ENCODE peak calls at places on chromosome 4, in seven cellular contexts. One of them, this sample, is unnamed.
A peak's percentile ranks its signal among the peaks of the same experiment; 100 is the strongest.

GRCh38 chr4:4182835-4183568 is 43.7 kb downstream of the OTOP1 start:
- DNase-seq in brain microvascular endothelial cell: no peak
- DNase-seq in HepG2: peak; percentile 57
- DNase-seq in pancreas: no peak
- DNase-seq in IMR-90: no peak
- DNase-seq in colonic mucosa: no peak
- DNase-seq in K562: peak; percentile 61
- DNase-seq in this sample: no peak

GRCh38 chr4:139171878-139172691 is 4.9 kb downstream of the ELF2 start:
- DNase-seq in brain microvascular endothelial cell: peak; percentile 62
- DNase-seq in HepG2: peak; percentile 21
- DNase-seq in pancreas: no peak
- DNase-seq in IMR-90: peak; percentile 55
- DNase-seq in colonic mucosa: no peak
- DNase-seq in K562: no peak
- DNase-seq in this sample: no peak

GRCh38 chr4:968221-968620 is 5.1 kb downstream of the DGKQ start:
- DNase-seq in brain microvascular endothelial cell: no peak
- DNase-seq in HepG2: no peak
- DNase-seq in pancreas: no peak
- DNase-seq in IMR-90: no peak
- DNase-seq in colonic mucosa: no peak
- DNase-seq in K562: no peak
- DNase-seq in this sample: no peak

GRCh38 chr4:66927937-66928336 is 617.4 kb downstream of the CENPC start:
- DNase-seq in brain microvascular endothelial cell: no peak
- DNase-seq in HepG2: no peak
- DNase-seq in pancreas: no peak
- DNase-seq in IMR-90: no peak
- DNase-seq in colonic mucosa: no peak
- DNase-seq in K562: no peak
- DNase-seq in this sample: no peak

GRCh38 chr4:118969359-118969758 is 80.7 kb downstream of the SYNPO2 start:
- DNase-seq in brain microvascular endothelial cell: peak; percentile 70
- DNase-seq in HepG2: peak; percentile 11
- DNase-seq in pancreas: peak; percentile 17
- DNase-seq in IMR-90: peak; percentile 82
- DNase-seq in colonic mucosa: peak; percentile 44
- DNase-seq in K562: no peak
- DNase-seq in this sample: peak; percentile 51

GRCh38 chr4:11632488-11632887 is 203.8 kb upstream of the HS3ST1 start:
- DNase-seq in brain microvascular endothelial cell: no peak
- DNase-seq in HepG2: no peak
- DNase-seq in pancreas: no peak
- DNase-seq in IMR-90: no peak
- DNase-seq in colonic mucosa: no peak
- DNase-seq in K562: no peak
- DNase-seq in this sample: no peak

GRCh38 chr4:4995103-4995761 is 24.0 kb downstream of the CYTL1 start:
- DNase-seq in brain microvascular endothelial cell: peak; percentile 44
- DNase-seq in HepG2: peak; percentile 54
- DNase-seq in pancreas: peak; percentile 40
- DNase-seq in IMR-90: peak; percentile 58
- DNase-seq in colonic mucosa: peak; percentile 73
- DNase-seq in K562: peak; percentile 82
- DNase-seq in this sample: peak; percentile 26

GRCh38 chr4:48653217-48654014 is 126.7 kb downstream of the FRYL start:
- DNase-seq in brain microvascular endothelial cell: peak; percentile 74
- DNase-seq in HepG2: no peak
- DNase-seq in pancreas: no peak
- DNase-seq in IMR-90: peak; percentile 79
- DNase-seq in colonic mucosa: peak; percentile 54
- DNase-seq in K562: no peak
- DNase-seq in this sample: no peak

GRCh38 chr4:47002593-47002992 is 9.2 kb upstream of the GABRA4 start:
- DNase-seq in brain microvascular endothelial cell: peak; percentile 31
- DNase-seq in HepG2: no peak
- DNase-seq in pancreas: no peak
- DNase-seq in IMR-90: peak; percentile 79
- DNase-seq in colonic mucosa: no peak
- DNase-seq in K562: no peak
- DNase-seq in this sample: no peak

GRCh38 chr4:38313175-38313574 is 350.8 kb upstream of the KLF3 start:
- DNase-seq in brain microvascular endothelial cell: no peak
- DNase-seq in HepG2: no peak
- DNase-seq in pancreas: peak; percentile 66
- DNase-seq in IMR-90: no peak
- DNase-seq in colonic mucosa: peak; percentile 85
- DNase-seq in K562: no peak
- DNase-seq in this sample: no peak

GRCh38 chr4:117137143-117137542 is 51.8 kb upstream of the TRAM1L1 start:
- DNase-seq in brain microvascular endothelial cell: peak; percentile 95
- DNase-seq in HepG2: no peak
- DNase-seq in pancreas: no peak
- DNase-seq in IMR-90: peak; percentile 97
- DNase-seq in colonic mucosa: no peak
- DNase-seq in K562: no peak
- DNase-seq in this sample: no peak

GRCh38 chr4:139144161-139144859 is 32.7 kb downstream of the ELF2 start:
- DNase-seq in brain microvascular endothelial cell: peak; percentile 38
- DNase-seq in HepG2: no peak
- DNase-seq in pancreas: no peak
- DNase-seq in IMR-90: peak; percentile 66
- DNase-seq in colonic mucosa: peak; percentile 27
- DNase-seq in K562: no peak
- DNase-seq in this sample: no peak

DNA sequence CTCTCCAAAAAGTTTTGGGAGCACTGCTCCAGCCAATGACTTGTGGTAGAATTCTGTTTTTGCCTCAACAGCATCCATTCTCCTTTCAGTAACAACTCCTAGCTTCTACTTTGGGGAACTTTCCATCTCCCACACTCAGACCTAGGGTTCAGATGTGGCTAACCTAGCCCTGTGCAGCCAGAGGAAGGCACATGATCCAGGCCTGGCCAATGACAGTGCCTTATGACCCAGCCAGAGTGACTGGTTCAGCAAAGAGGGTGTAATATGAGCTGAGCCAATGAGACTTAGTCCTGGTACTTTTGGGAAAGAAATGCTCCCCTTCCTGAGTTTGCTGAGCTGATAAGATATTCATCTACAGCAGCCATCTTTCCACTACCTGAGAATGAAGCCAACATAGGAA is 5.4 kb upstream of the USP46 start:
- DNase-seq in brain microvascular endothelial cell: no peak
- DNase-seq in HepG2: no peak
- DNase-seq in pancreas: no peak
- DNase-seq in IMR-90: no peak
- DNase-seq in colonic mucosa: no peak
- DNase-seq in K562: no peak
- DNase-seq in this sample: no peak
- H3K27me3 ChIP-seq in brain microvascular endothelial cell: no peaks in the 10 kb centered on the region
- H3K27me3 ChIP-seq in HepG2: no peaks in the 10 kb centered on the region
- H3K27me3 ChIP-seq in pancreas: no peaks in the 10 kb centered on the region
- H3K27me3 ChIP-seq in IMR-90: no peaks in the 10 kb centered on the region
- H3K27me3 ChIP-seq in colonic mucosa: no peaks in the 10 kb centered on the region
- H3K27me3 ChIP-seq in K562: no peaks in the 10 kb centered on the region
- H3K27me3 ChIP-seq in this sample: no peaks in the 10 kb centered on the region

DNA sequence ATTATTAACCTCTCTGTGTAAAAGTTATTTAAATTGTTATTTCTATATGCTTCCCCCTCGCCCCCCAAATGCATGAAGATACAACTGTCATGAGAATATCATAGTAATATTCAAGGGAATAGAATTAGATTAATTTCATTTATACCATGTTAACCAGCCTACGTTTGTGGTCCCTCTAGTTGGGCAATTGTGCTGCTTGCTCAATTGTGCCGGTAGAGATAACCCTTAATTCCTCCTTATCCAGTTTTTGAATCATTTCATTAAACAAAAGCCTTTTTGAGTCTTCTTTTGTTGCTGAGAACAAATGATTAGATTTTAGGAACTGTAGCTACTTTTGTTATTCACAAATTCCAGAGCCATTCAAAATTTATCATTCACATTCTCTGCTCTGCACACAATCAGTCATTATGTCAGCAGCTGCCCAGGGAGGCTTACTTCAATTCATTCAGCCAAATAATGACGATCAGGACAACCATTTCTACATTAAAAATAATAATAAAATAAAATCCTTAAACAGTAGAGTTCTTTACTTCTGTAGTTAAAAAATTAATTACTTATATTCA is 98.1 kb downstream of the ADGRL3 start:
- DNase-seq in brain microvascular endothelial cell: no peak
- DNase-seq in HepG2: no peak
- DNase-seq in pancreas: no peak
- DNase-seq in IMR-90: no peak
- DNase-seq in colonic mucosa: no peak
- DNase-seq in K562: no peak
- DNase-seq in this sample: no peak
- H3K4me3 ChIP-seq in brain microvascular endothelial cell: no peak overlapping the region
- H3K4me3 ChIP-seq in HepG2: no peak overlapping the region
- H3K4me3 ChIP-seq in pancreas: no peak overlapping the region
- H3K4me3 ChIP-seq in IMR-90: no peak overlapping the region
- H3K4me3 ChIP-seq in colonic mucosa: no peak overlapping the region
- H3K4me3 ChIP-seq in K562: no peak overlapping the region
- H3K4me3 ChIP-seq in this sample: no peak overlapping the region

DNA sequence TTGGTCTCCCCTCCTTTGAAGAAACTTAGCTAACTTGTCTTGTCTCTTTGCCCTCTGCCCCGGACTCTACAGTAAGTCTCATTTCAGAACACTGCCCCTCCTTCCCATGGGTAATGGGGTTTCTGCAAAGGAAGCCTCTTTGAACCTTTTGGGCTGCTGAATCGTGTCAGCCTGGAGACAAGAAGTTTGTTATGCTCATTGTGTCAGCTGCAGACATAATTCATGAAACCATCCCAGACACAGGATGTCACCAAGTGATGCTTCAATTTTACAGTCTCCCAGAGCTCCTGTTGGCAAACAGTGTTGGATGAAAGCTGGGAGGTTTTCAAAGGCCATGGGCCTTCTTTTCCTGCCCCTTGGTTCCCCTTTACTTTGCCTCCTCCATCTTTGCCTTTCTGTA is 223.1 kb upstream of the TAPT1 start:
- DNase-seq in brain microvascular endothelial cell: no peak
- DNase-seq in HepG2: no peak
- DNase-seq in pancreas: no peak
- DNase-seq in IMR-90: no peak
- DNase-seq in colonic mucosa: no peak
- DNase-seq in K562: no peak
- DNase-seq in this sample: no peak
- H3K27me3 ChIP-seq in brain microvascular endothelial cell: no peaks in the 10 kb centered on the region
- H3K27me3 ChIP-seq in HepG2: no peaks in the 10 kb centered on the region
- H3K27me3 ChIP-seq in pancreas: no peaks in the 10 kb centered on the region
- H3K27me3 ChIP-seq in IMR-90: peaks cover 14% of the 10 kb centered on the region
- H3K27me3 ChIP-seq in colonic mucosa: no peaks in the 10 kb centered on the region
- H3K27me3 ChIP-seq in K562: no peaks in the 10 kb centered on the region
- H3K27me3 ChIP-seq in this sample: no peaks in the 10 kb centered on the region

GRCh38 chr4:7876096-7876993 is 63.3 kb downstream of the AFAP1 start:
- DNase-seq in brain microvascular endothelial cell: peak; percentile 70
- DNase-seq in HepG2: peak; percentile 55
- DNase-seq in pancreas: no peak
- DNase-seq in IMR-90: peak; percentile 73
- DNase-seq in colonic mucosa: no peak
- DNase-seq in K562: no peak
- DNase-seq in this sample: no peak
- H3K4me3 ChIP-seq in brain microvascular endothelial cell: no peak overlapping the region
- H3K4me3 ChIP-seq in HepG2: no peak overlapping the region
- H3K4me3 ChIP-seq in pancreas: no peak overlapping the region
- H3K4me3 ChIP-seq in IMR-90: no peak overlapping the region
- H3K4me3 ChIP-seq in colonic mucosa: no peak overlapping the region
- H3K4me3 ChIP-seq in K562: no peak overlapping the region
- H3K4me3 ChIP-seq in this sample: no peak overlapping the region

DNA sequence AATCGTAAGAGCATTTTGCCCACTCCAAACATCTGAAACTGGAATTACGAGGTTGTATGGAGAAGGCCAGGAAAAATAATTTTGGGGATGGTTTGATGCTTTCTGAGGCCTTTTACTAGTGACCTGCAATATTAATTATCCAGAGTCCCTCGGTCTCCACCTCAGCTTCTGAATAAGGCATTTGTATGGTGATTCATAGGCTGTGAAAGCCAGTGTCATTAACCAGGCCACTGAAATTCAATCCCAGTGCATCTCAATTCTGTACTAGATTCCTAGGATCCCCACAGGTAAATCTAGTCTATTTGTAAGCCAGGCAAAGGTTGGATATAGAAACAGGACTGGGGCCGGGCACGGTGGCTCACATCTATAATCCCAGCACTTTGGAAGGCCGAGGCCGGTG is 135.4 kb upstream of the RBPJ start:
- DNase-seq in brain microvascular endothelial cell: no peak
- DNase-seq in HepG2: no peak
- DNase-seq in pancreas: no peak
- DNase-seq in IMR-90: peak; percentile 36
- DNase-seq in colonic mucosa: no peak
- DNase-seq in K562: no peak
- DNase-seq in this sample: no peak
- H3K27me3 ChIP-seq in brain microvascular endothelial cell: no peaks in the 10 kb centered on the region
- H3K27me3 ChIP-seq in HepG2: no peaks in the 10 kb centered on the region
- H3K27me3 ChIP-seq in pancreas: no peaks in the 10 kb centered on the region
- H3K27me3 ChIP-seq in IMR-90: no peaks in the 10 kb centered on the region
- H3K27me3 ChIP-seq in colonic mucosa: no peaks in the 10 kb centered on the region
- H3K27me3 ChIP-seq in K562: peaks cover 12% of the 10 kb centered on the region
- H3K27me3 ChIP-seq in this sample: no peaks in the 10 kb centered on the region

GRCh38 chr4:86939737-86940141 is 4.9 kb downstream of the AFF1 start:
- DNase-seq in brain microvascular endothelial cell: no peak
- DNase-seq in HepG2: no peak
- DNase-seq in pancreas: no peak
- DNase-seq in IMR-90: no peak
- DNase-seq in colonic mucosa: no peak
- DNase-seq in K562: no peak
- DNase-seq in this sample: no peak

GRCh38 chr4:86935833-86936721 is 1.3 kb downstream of the AFF1 start:
- DNase-seq in brain microvascular endothelial cell: peak; percentile 31
- DNase-seq in HepG2: peak; percentile 62
- DNase-seq in pancreas: peak; percentile 71
- DNase-seq in IMR-90: peak; percentile 57
- DNase-seq in colonic mucosa: peak; percentile 91
- DNase-seq in K562: peak; percentile 63
- DNase-seq in this sample: peak; percentile 82

GRCh38 chr4:86940176-86940575 is 5.4 kb downstream of the AFF1 start:
- DNase-seq in brain microvascular endothelial cell: no peak
- DNase-seq in HepG2: no peak
- DNase-seq in pancreas: no peak
- DNase-seq in IMR-90: peak; percentile 60
- DNase-seq in colonic mucosa: no peak
- DNase-seq in K562: no peak
- DNase-seq in this sample: no peak

GRCh38 chr4:86940920-86941460 is 6.2 kb downstream of the AFF1 start:
- DNase-seq in brain microvascular endothelial cell: no peak
- DNase-seq in HepG2: no peak
- DNase-seq in pancreas: no peak
- DNase-seq in IMR-90: no peak
- DNase-seq in colonic mucosa: no peak
- DNase-seq in K562: no peak
- DNase-seq in this sample: no peak

GRCh38 chr4:86939123-86939522 is 4.3 kb downstream of the AFF1 start:
- DNase-seq in brain microvascular endothelial cell: no peak
- DNase-seq in HepG2: no peak
- DNase-seq in pancreas: no peak
- DNase-seq in IMR-90: no peak
- DNase-seq in colonic mucosa: no peak
- DNase-seq in K562: no peak
- DNase-seq in this sample: no peak
- H3K4me3 ChIP-seq in brain microvascular endothelial cell: no peak overlapping the region
- H3K4me3 ChIP-seq in HepG2: peak overlapping the region; percentile 31
- H3K4me3 ChIP-seq in pancreas: no peak overlapping the region
- H3K4me3 ChIP-seq in IMR-90: no peak overlapping the region
- H3K4me3 ChIP-seq in colonic mucosa: no peak overlapping the region
- H3K4me3 ChIP-seq in K562: no peak overlapping the region
- H3K4me3 ChIP-seq in this sample: no peak overlapping the region